ENCODE peak calls at places on chromosomes 5 and 9, in six cellular contexts. One of them, this sample, is unnamed.

GRCh38 chr5:168947212-168947868 is 353.6 kb downstream of the SLIT3 start:
- DNase-seq in coronary artery: no peak
- DNase-seq in suprapubic skin: no peak
- DNase-seq in GM12865: peak; percentile 59
- DNase-seq in NB4: peak; percentile 61
- DNase-seq in mucosa of descending colon: peak; percentile 58
- DNase-seq in this sample: peak; percentile 38

GRCh38 chr9:128715436-128715750 is 8.5 kb downstream of the ZDHHC12 start:
- DNase-seq in NB4: no peak
- DNase-seq in suprapubic skin: peak; percentile 20
- DNase-seq in coronary artery: peak; percentile 17
- DNase-seq in mucosa of descending colon: no peak
- DNase-seq in GM12865: no peak
- DNase-seq in this sample: no peak

GRCh38 chr5:14873093-14873492 is 1.5 kb upstream of the ANKH start:
- DNase-seq in GM12865: no peak
- DNase-seq in suprapubic skin: no peak
- DNase-seq in NB4: no peak
- DNase-seq in coronary artery: no peak
- DNase-seq in mucosa of descending colon: peak; percentile 23
- DNase-seq in this sample: peak; percentile 20

GRCh38 chr5:120405923-120406322 is 58.2 kb upstream of the PRR16 start:
- DNase-seq in NB4: peak; percentile 31
- DNase-seq in coronary artery: no peak
- DNase-seq in mucosa of descending colon: no peak
- DNase-seq in GM12865: no peak
- DNase-seq in suprapubic skin: no peak
- DNase-seq in this sample: no peak

GRCh38 chr9:93699650-93700049 is 123.3 kb downstream of the PHF2 start:
- DNase-seq in suprapubic skin: no peak
- DNase-seq in coronary artery: no peak
- DNase-seq in GM12865: no peak
- DNase-seq in mucosa of descending colon: no peak
- DNase-seq in NB4: no peak
- DNase-seq in this sample: peak; percentile 38

GRCh38 chr5:179967489-179967888 is 59.8 kb upstream of the TBC1D9B start:
- DNase-seq in GM12865: peak; percentile 7
- DNase-seq in mucosa of descending colon: peak; percentile 72
- DNase-seq in suprapubic skin: no peak
- DNase-seq in coronary artery: no peak
- DNase-seq in NB4: no peak
- DNase-seq in this sample: no peak

GRCh38 chr9:136900988-136901515 is 14.7 kb downstream of the TRAF2 start:
- DNase-seq in NB4: no peak
- DNase-seq in coronary artery: no peak
- DNase-seq in GM12865: peak; percentile 22
- DNase-seq in suprapubic skin: no peak
- DNase-seq in mucosa of descending colon: no peak
- DNase-seq in this sample: no peak

GRCh38 chr9:512555-513272 is 298.0 kb downstream of the DOCK8 start:
- DNase-seq in NB4: no peak
- DNase-seq in GM12865: no peak
- DNase-seq in coronary artery: no peak
- DNase-seq in mucosa of descending colon: no peak
- DNase-seq in suprapubic skin: no peak
- DNase-seq in this sample: no peak

GRCh38 chr9:93427655-93428379 is 23.7 kb upstream of the FAM120A start:
- DNase-seq in coronary artery: no peak
- DNase-seq in mucosa of descending colon: peak; percentile 79
- DNase-seq in GM12865: no peak
- DNase-seq in NB4: peak; percentile 12
- DNase-seq in suprapubic skin: no peak
- DNase-seq in this sample: no peak

GRCh38 chr5:64299805-64300204 is 134.2 kb downstream of the RNF180 start:
- DNase-seq in suprapubic skin: no peak
- DNase-seq in GM12865: no peak
- DNase-seq in mucosa of descending colon: no peak
- DNase-seq in NB4: no peak
- DNase-seq in coronary artery: no peak
- DNase-seq in this sample: no peak

GRCh38 chr5:168192120-168192519 is 99.3 kb upstream of the WWC1 start:
- DNase-seq in suprapubic skin: no peak
- DNase-seq in NB4: no peak
- DNase-seq in mucosa of descending colon: no peak
- DNase-seq in GM12865: no peak
- DNase-seq in coronary artery: no peak
- DNase-seq in this sample: no peak

GRCh38 chr5:148443998-148444397 is 60.2 kb downstream of the FBXO38 start:
- DNase-seq in coronary artery: no peak
- DNase-seq in NB4: peak; percentile 71
- DNase-seq in GM12865: peak; percentile 57
- DNase-seq in mucosa of descending colon: peak; percentile 80
- DNase-seq in suprapubic skin: no peak
- DNase-seq in this sample: peak; percentile 63

GRCh38 chr5:102511666-102512065 is 12.9 kb upstream of the SLCO6A1 start:
- DNase-seq in GM12865: no peak
- DNase-seq in NB4: no peak
- DNase-seq in suprapubic skin: no peak
- DNase-seq in coronary artery: no peak
- DNase-seq in mucosa of descending colon: no peak
- DNase-seq in this sample: no peak

GRCh38 chr5:78300464-78301045 is 6.1 kb upstream of the AP3B1 start:
- DNase-seq in coronary artery: no peak
- DNase-seq in mucosa of descending colon: no peak
- DNase-seq in suprapubic skin: no peak
- DNase-seq in NB4: peak; percentile 53
- DNase-seq in GM12865: peak; percentile 28
- DNase-seq in this sample: peak; percentile 22

GRCh38 chr9:131886839-131887238 is 147.0 kb upstream of the RAPGEF1 start:
- DNase-seq in mucosa of descending colon: no peak
- DNase-seq in coronary artery: no peak
- DNase-seq in suprapubic skin: no peak
- DNase-seq in GM12865: no peak
- DNase-seq in NB4: no peak
- DNase-seq in this sample: no peak

GRCh38 chr5:122726990-122727616 is 47.8 kb upstream of the SNX2 start:
- DNase-seq in coronary artery: no peak
- DNase-seq in suprapubic skin: no peak
- DNase-seq in GM12865: peak; percentile 49
- DNase-seq in mucosa of descending colon: no peak
- DNase-seq in NB4: no peak
- DNase-seq in this sample: no peak

GRCh38 chr9:122355336-122355875 is 15.4 kb upstream of the PTGS1 start:
- DNase-seq in GM12865: no peak
- DNase-seq in suprapubic skin: no peak
- DNase-seq in coronary artery: no peak
- DNase-seq in NB4: no peak
- DNase-seq in mucosa of descending colon: no peak
- DNase-seq in this sample: no peak

GRCh38 chr5:176881816-176882565 is 17.2 kb downstream of the HK3 start:
- DNase-seq in mucosa of descending colon: no peak
- DNase-seq in suprapubic skin: no peak
- DNase-seq in GM12865: no peak
- DNase-seq in coronary artery: no peak
- DNase-seq in NB4: no peak
- DNase-seq in this sample: no peak

GRCh38 chr5:123156577-123157296 is 67.7 kb downstream of the PRDM6 start:
- DNase-seq in mucosa of descending colon: no peak
- DNase-seq in coronary artery: no peak
- DNase-seq in GM12865: no peak
- DNase-seq in suprapubic skin: no peak
- DNase-seq in NB4: no peak
- DNase-seq in this sample: no peak

GRCh38 chr5:55668356-55668755 is 43.8 kb downstream of the SLC38A9 start:
- DNase-seq in coronary artery: no peak
- DNase-seq in NB4: no peak
- DNase-seq in mucosa of descending colon: no peak
- DNase-seq in suprapubic skin: no peak
- DNase-seq in GM12865: no peak
- DNase-seq in this sample: peak; percentile 11

GRCh38 chr9:109968702-109969450 is 188.9 kb downstream of the PALM2AKAP2 start:
- DNase-seq in mucosa of descending colon: no peak
- DNase-seq in coronary artery: no peak
- DNase-seq in GM12865: peak; percentile 58
- DNase-seq in NB4: peak; percentile 28
- DNase-seq in suprapubic skin: no peak
- DNase-seq in this sample: peak; percentile 79

GRCh38 chr9:110257097-110257955 is 1.0 kb upstream of the TXN start:
- DNase-seq in GM12865: peak; percentile 47
- DNase-seq in coronary artery: no peak
- DNase-seq in NB4: peak; percentile 62
- DNase-seq in mucosa of descending colon: peak; percentile 40
- DNase-seq in suprapubic skin: no peak
- DNase-seq in this sample: no peak

GRCh38 chr5:138303365-138303764 is 28.2 kb downstream of the CDC25C start:
- DNase-seq in GM12865: no peak
- DNase-seq in NB4: peak; percentile 14
- DNase-seq in coronary artery: no peak
- DNase-seq in mucosa of descending colon: no peak
- DNase-seq in suprapubic skin: no peak
- DNase-seq in this sample: no peak

GRCh38 chr9:16571127-16571848 is 299.2 kb downstream of the BNC2 start:
- DNase-seq in suprapubic skin: no peak
- DNase-seq in NB4: no peak
- DNase-seq in mucosa of descending colon: peak; percentile 45
- DNase-seq in coronary artery: no peak
- DNase-seq in GM12865: no peak
- DNase-seq in this sample: no peak

GRCh38 chr9:70795841-70796240 is 325.6 kb downstream of the TRPM3 start:
- DNase-seq in GM12865: no peak
- DNase-seq in coronary artery: no peak
- DNase-seq in mucosa of descending colon: no peak
- DNase-seq in NB4: no peak
- DNase-seq in suprapubic skin: no peak
- DNase-seq in this sample: no peak

GRCh38 chr9:137308102-137308619 is 6.1 kb upstream of the NRARP start:
- DNase-seq in mucosa of descending colon: no peak
- DNase-seq in coronary artery: no peak
- DNase-seq in GM12865: no peak
- DNase-seq in suprapubic skin: no peak
- DNase-seq in NB4: no peak
- DNase-seq in this sample: no peak

GRCh38 chr9:36791204-36791948 is 218.7 kb downstream of the MELK start:
- DNase-seq in NB4: no peak
- DNase-seq in coronary artery: no peak
- DNase-seq in GM12865: no peak
- DNase-seq in mucosa of descending colon: no peak
- DNase-seq in suprapubic skin: no peak
- DNase-seq in this sample: no peak

GRCh38 chr9:89367281-89367680 is 49.0 kb downstream of the SECISBP2 start:
- DNase-seq in GM12865: no peak
- DNase-seq in mucosa of descending colon: no peak
- DNase-seq in coronary artery: no peak
- DNase-seq in NB4: no peak
- DNase-seq in suprapubic skin: no peak
- DNase-seq in this sample: no peak

GRCh38 chr5:14469485-14470377 is 111.9 kb upstream of the OTULINL start:
- DNase-seq in NB4: no peak
- DNase-seq in GM12865: no peak
- DNase-seq in coronary artery: no peak
- DNase-seq in mucosa of descending colon: no peak
- DNase-seq in suprapubic skin: no peak
- DNase-seq in this sample: no peak

DNA sequence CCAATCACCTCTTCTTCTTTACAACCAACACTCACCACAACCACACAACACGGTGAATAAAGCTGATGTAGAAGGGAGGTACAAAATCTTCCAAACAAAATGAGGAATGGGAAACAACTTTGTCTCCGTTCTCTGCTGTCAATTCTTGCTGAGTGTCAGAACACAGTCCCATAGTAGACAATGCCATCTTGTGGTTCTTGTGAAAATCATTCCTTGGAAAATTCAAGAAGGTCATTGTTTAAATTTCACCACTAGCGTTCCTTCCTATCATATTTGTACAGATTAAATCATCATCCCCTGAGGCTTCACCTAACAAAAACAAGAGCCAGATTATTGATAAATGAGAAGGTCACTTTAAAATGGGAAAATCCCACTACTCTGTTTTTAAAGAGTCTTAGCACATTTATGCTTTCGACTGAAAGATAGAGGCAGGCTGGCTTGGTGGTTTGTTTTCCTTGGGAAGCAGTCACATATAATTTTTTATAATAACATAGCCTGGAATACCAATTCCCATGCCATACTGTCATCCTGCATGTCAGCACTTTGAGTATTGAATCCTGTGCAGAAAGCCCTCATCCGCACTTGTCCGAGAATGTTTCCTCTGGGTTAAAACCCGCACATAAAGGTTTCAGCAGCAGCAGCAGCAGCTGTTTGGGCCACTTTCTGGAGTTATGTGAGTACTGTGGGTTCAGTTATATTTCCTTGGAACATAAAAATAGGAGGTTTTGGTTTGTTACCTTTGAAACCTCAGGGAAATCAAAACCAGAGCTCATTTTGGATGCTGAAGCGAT is 395.0 kb upstream of the SMARCA2 start:
- DNase-seq in GM12865: peak; percentile 21
- DNase-seq in mucosa of descending colon: no peak
- DNase-seq in suprapubic skin: no peak
- DNase-seq in NB4: peak; percentile 48
- DNase-seq in coronary artery: no peak
- DNase-seq in this sample: no peak
- TF ChIP-seq CTCF in GM12865: peak; percentile 15
- TF ChIP-seq CTCF in mucosa of descending colon: no peak
- TF ChIP-seq CTCF in suprapubic skin: no peak
- TF ChIP-seq CTCF in NB4: peak; percentile 19
- TF ChIP-seq CTCF in coronary artery: no peak
- TF ChIP-seq CTCF in this sample: peak; percentile 42

GRCh38 chr5:94025788-94026473 is 284.5 kb upstream of the POU5F2 start:
- DNase-seq in mucosa of descending colon: no peak
- DNase-seq in suprapubic skin: no peak
- DNase-seq in NB4: no peak
- DNase-seq in GM12865: no peak
- DNase-seq in coronary artery: no peak
- DNase-seq in this sample: no peak
- TF ChIP-seq CTCF in mucosa of descending colon: no peak
- TF ChIP-seq CTCF in suprapubic skin: no peak
- TF ChIP-seq CTCF in NB4: no peak
- TF ChIP-seq CTCF in GM12865: no peak
- TF ChIP-seq CTCF in coronary artery: no peak
- TF ChIP-seq CTCF in this sample: no peak

GRCh38 chr5:140073296-140073695 is 30.2 kb upstream of the NRG2 start:
- DNase-seq in NB4: peak; percentile 15
- DNase-seq in GM12865: peak; percentile 13
- DNase-seq in coronary artery: no peak
- DNase-seq in suprapubic skin: no peak
- DNase-seq in mucosa of descending colon: no peak
- DNase-seq in this sample: peak; percentile 41
- TF ChIP-seq CTCF in NB4: no peak
- TF ChIP-seq CTCF in GM12865: peak; percentile 35
- TF ChIP-seq CTCF in coronary artery: peak; percentile 51
- TF ChIP-seq CTCF in suprapubic skin: peak; percentile 43
- TF ChIP-seq CTCF in mucosa of descending colon: peak; percentile 34
- TF ChIP-seq CTCF in this sample: peak; percentile 96

GRCh38 chr9:133838859-133839507 is 100.8 kb upstream of the SARDH start:
- DNase-seq in mucosa of descending colon: no peak
- DNase-seq in coronary artery: no peak
- DNase-seq in suprapubic skin: no peak
- DNase-seq in NB4: no peak
- DNase-seq in GM12865: no peak
- DNase-seq in this sample: no peak
- TF ChIP-seq CTCF in mucosa of descending colon: no peak
- TF ChIP-seq CTCF in coronary artery: no peak
- TF ChIP-seq CTCF in suprapubic skin: no peak
- TF ChIP-seq CTCF in NB4: no peak
- TF ChIP-seq CTCF in GM12865: no peak
- TF ChIP-seq CTCF in this sample: no peak

GRCh38 chr9:99489043-99489378 is 266.9 kb downstream of the SEC61B start:
- DNase-seq in mucosa of descending colon: no peak
- DNase-seq in coronary artery: no peak
- DNase-seq in NB4: no peak
- DNase-seq in suprapubic skin: no peak
- DNase-seq in GM12865: no peak
- DNase-seq in this sample: no peak
- TF ChIP-seq CTCF in mucosa of descending colon: no peak
- TF ChIP-seq CTCF in coronary artery: no peak
- TF ChIP-seq CTCF in NB4: no peak
- TF ChIP-seq CTCF in suprapubic skin: no peak
- TF ChIP-seq CTCF in GM12865: no peak
- TF ChIP-seq CTCF in this sample: no peak

This sample was measured in OCI-LY7.